ENCODE peak calls at places on chromosome 4, in nine cellular contexts. Y is neuronal stem cell, G is stomach, U is EL, H is EH, J is T-helper 1 cell, X is tibial artery, N is esophagus squamous epithelium, I is GM13977. R is an unnamed sample.

GRCh38 chr4:176902710-176903323 is 110.1 kb upstream of the VEGFC start:
- DNase-seq in Y (no peak), G (no peak), U (peak), H (peak), J (no peak), X (no peak), N (no peak), I (peak), R (peak)

GRCh38 chr4:154691229-154691628 is 52.6 kb upstream of the LRAT start:
- DNase-seq in Y (no peak), G (no peak), U (no peak), H (no peak), J (no peak), X (no peak), N (no peak), I (no peak), R (peak)

GRCh38 chr4:93791570-93792195 is 36.9 kb upstream of the ATOH1 start:
- DNase-seq in Y (peak), G (peak), U (peak), H (peak), J (no peak), X (peak), N (no peak), I (peak), R (peak)

GRCh38 chr4:41199788-41200187 is 14.6 kb downstream of the APBB2 start:
- DNase-seq in Y (no peak), G (no peak), U (no peak), H (no peak), J (no peak), X (no peak), N (no peak), I (no peak), R (no peak)

GRCh38 chr4:52234539-52235174 is 183.6 kb downstream of the SPATA18 start:
- DNase-seq in Y (peak), G (no peak), U (peak), H (peak), J (no peak), X (no peak), N (no peak), I (no peak), R (peak)

GRCh38 chr4:26753642-26754041 is 107.0 kb upstream of the STIM2 start:
- DNase-seq in Y (no peak), G (no peak), U (no peak), H (no peak), J (no peak), X (no peak), N (no peak), I (no peak), R (no peak)

GRCh38 chr4:157700898-157701694 is 471.7 kb downstream of the GASK1B start:
- DNase-seq in Y (no peak), G (no peak), U (no peak), H (no peak), J (no peak), X (no peak), N (no peak), I (no peak), R (no peak)

GRCh38 chr4:21948347-21949072 is at the start of gene KCNIP4:
- DNase-seq in Y (peak), G (no peak), U (peak), H (peak), J (no peak), X (no peak), N (no peak), I (no peak), R (no peak)

GRCh38 chr4:108355523-108356208 is 186.9 kb upstream of the LEF1 start:
- DNase-seq in Y (no peak), G (no peak), U (no peak), H (no peak), J (no peak), X (no peak), N (no peak), I (no peak), R (no peak)

GRCh38 chr4:117376700-117377099 is 291.3 kb upstream of the TRAM1L1 start:
- DNase-seq in Y (no peak), G (no peak), U (no peak), H (no peak), J (no peak), X (no peak), N (no peak), I (no peak), R (no peak)

GRCh38 chr4:114615435-114615834 is 16.8 kb downstream of the UGT8 start:
- DNase-seq in Y (no peak), G (no peak), U (no peak), H (no peak), J (no peak), X (no peak), N (no peak), I (no peak), R (no peak)

R was measured in AG10803.